ENCODE peak calls at places on chromosomes 13 and 19, in eight cellular contexts. W, T, O, A, R, C, B and M are unnamed samples.

GRCh38 chr13:85974604-85975366 is 175.6 kb upstream of the SLITRK6 start:
- DNase-seq in W (no peak), T (no peak), O (no peak), A (no peak), R (no peak), C (no peak), B (no peak), M (no peak)

GRCh38 chr19:46513461-46514236 is 18.0 kb upstream of the PNMA8B start:
- DNase-seq in W (peak), T (peak), O (peak), A (peak), R (peak), C (peak), B (peak), M (peak)

GRCh38 chr13:101382086-101382485 is 34.2 kb downstream of the NALCN start:
- DNase-seq in W (no peak), T (no peak), O (no peak), A (no peak), R (no peak), C (no peak), B (no peak), M (no peak)

GRCh38 chr19:1601613-1602064 is 3.6 kb downstream of the UQCR11 start:
- DNase-seq in W (no peak), T (no peak), O (no peak), A (no peak), R (peak), C (no peak), B (no peak), M (no peak)

GRCh38 chr19:56104423-56104822 is 16.7 kb downstream of the ZNF787 start:
- DNase-seq in W (no peak), T (no peak), O (no peak), A (no peak), R (no peak), C (no peak), B (no peak), M (no peak)

GRCh38 chr13:32134241-32134801 is 102.7 kb downstream of the FRY start:
- DNase-seq in W (peak), T (no peak), O (no peak), A (no peak), R (no peak), C (no peak), B (no peak), M (no peak)

GRCh38 chr19:42255766-42256750 is 1.1 kb upstream of the ERF start:
- DNase-seq in W (peak), T (peak), O (peak), A (peak), R (no peak), C (peak), B (peak), M (no peak)

GRCh38 chr13:113777311-113778260 is 18.6 kb downstream of the TMEM255B start:
- DNase-seq in W (peak), T (no peak), O (no peak), A (no peak), R (peak), C (no peak), B (peak), M (no peak)

GRCh38 chr13:109985871-109986270 is 199.5 kb upstream of the IRS2 start:
- DNase-seq in W (peak), T (no peak), O (no peak), A (no peak), R (no peak), C (no peak), B (no peak), M (no peak)

GRCh38 chr13:47076536-47076935 is 179.7 kb upstream of the HTR2A start:
- DNase-seq in W (peak), T (no peak), O (no peak), A (no peak), R (no peak), C (no peak), B (no peak), M (no peak)

GRCh38 chr13:98664047-98664446 is 87.1 kb upstream of the STK24 start:
- DNase-seq in W (peak), T (no peak), O (no peak), A (peak), R (no peak), C (no peak), B (peak), M (no peak)

GRCh38 chr19:1566392-1567115 is 1.6 kb downstream of the MEX3D start:
- DNase-seq in W (peak), T (peak), O (peak), A (no peak), R (peak), C (peak), B (peak), M (no peak)

GRCh38 chr13:107518292-107518691 is 697.0 kb downstream of the LIG4 start:
- DNase-seq in W (peak), T (no peak), O (no peak), A (no peak), R (no peak), C (no peak), B (no peak), M (no peak)

GRCh38 chr13:24716011-24716410 is 35.8 kb downstream of the ATP12A start:
- DNase-seq in W (no peak), T (no peak), O (no peak), A (no peak), R (no peak), C (no peak), B (peak), M (no peak)

GRCh38 chr13:105445793-105446192 is 1089.7 kb downstream of the EFNB2 start:
- DNase-seq in W (peak), T (no peak), O (no peak), A (no peak), R (no peak), C (no peak), B (no peak), M (no peak)

GRCh38 chr13:40599146-40599545 is 67.3 kb downstream of the FOXO1 start:
- DNase-seq in W (no peak), T (no peak), O (no peak), A (no peak), R (no peak), C (no peak), B (no peak), M (no peak)

GRCh38 chr13:23628250-23628649 is 58.0 kb downstream of the TNFRSF19 start:
- DNase-seq in W (no peak), T (no peak), O (no peak), A (no peak), R (no peak), C (no peak), B (no peak), M (no peak)

GRCh38 chr13:99302637-99303505 is 4.3 kb downstream of the GPR183 start:
- DNase-seq in W (no peak), T (no peak), O (no peak), A (no peak), R (no peak), C (no peak), B (no peak), M (no peak)

GRCh38 chr19:29922972-29923371 is 19.1 kb upstream of the URI1 start:
- DNase-seq in W (no peak), T (no peak), O (no peak), A (no peak), R (no peak), C (no peak), B (peak), M (no peak)

GRCh38 chr19:38049105-38049649 is 142.2 kb downstream of the SIPA1L3 start:
- DNase-seq in W (no peak), T (no peak), O (no peak), A (no peak), R (no peak), C (no peak), B (no peak), M (no peak)

GRCh38 chr13:41837668-41838067 is 123.2 kb downstream of the VWA8 start:
- DNase-seq in W (peak), T (no peak), O (no peak), A (no peak), R (no peak), C (no peak), B (no peak), M (no peak)

GRCh38 chr13:94416454-94417080 is 62.9 kb downstream of the DCT start:
- DNase-seq in W (peak), T (no peak), O (peak), A (peak), R (no peak), C (no peak), B (no peak), M (no peak)

GRCh38 chr19:48858984-48859710 is 9.3 kb downstream of the PLEKHA4 start:
- DNase-seq in W (no peak), T (peak), O (no peak), A (no peak), R (peak), C (no peak), B (no peak), M (no peak)

GRCh38 chr13:41941174-41941573 is 19.7 kb downstream of the VWA8 start:
- DNase-seq in W (peak), T (no peak), O (no peak), A (no peak), R (no peak), C (no peak), B (no peak), M (no peak)

GRCh38 chr13:44715287-44716224 is 139.4 kb upstream of the TSC22D1 start:
- DNase-seq in W (no peak), T (no peak), O (peak), A (no peak), R (no peak), C (no peak), B (peak), M (peak)

GRCh38 chr13:44718467-44718866 is 142.3 kb upstream of the TSC22D1 start:
- DNase-seq in W (no peak), T (no peak), O (no peak), A (no peak), R (no peak), C (no peak), B (no peak), M (no peak)

GRCh38 chr13:44710576-44710975 is 134.4 kb upstream of the TSC22D1 start:
- DNase-seq in W (peak), T (no peak), O (no peak), A (no peak), R (no peak), C (peak), B (no peak), M (no peak)

DNA sequence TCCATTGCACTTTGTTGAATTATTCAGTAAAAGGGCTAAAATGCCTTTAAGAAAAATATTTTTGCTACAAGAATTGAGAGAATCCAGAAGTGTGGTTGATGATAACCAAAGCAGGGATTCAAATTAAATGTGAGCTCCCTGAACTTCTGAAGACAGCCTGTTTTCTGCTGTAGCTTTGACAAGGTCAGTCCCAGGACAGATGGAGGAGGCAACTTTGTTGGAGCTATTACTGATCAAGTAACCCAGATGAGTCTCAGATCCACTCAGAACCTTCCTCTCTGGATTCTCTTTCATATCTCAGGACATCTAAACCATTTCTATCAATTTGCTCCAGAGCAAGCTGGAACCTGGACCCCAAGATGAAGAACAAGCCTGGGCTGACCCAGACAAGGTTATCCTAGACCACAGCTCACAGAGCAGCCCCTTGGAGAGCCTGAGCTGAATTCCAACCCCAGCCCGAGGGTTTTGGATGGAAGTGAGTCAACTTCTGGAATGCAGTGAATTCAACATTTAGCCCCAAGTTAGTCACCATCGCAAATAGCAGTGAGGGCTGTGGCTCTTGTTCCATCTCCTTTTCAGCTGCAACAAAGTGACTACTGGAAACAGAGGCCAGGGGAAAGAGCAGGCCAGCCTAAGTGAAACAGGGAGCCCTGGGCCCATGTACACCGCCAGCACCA is 137.8 kb upstream of the TSC22D1 start:
- DNase-seq in W (peak), T (no peak), O (no peak), A (no peak), R (no peak), C (peak), B (no peak), M (no peak)
- TF ChIP-seq POLR2A in W (no peak), T (no peak), O (no peak), A (no peak), R (no peak), C (no peak), B (no peak), M (no peak)

GRCh38 chr13:51769455-51770127 is 34.4 kb downstream of the DHRS12 start:
- DNase-seq in W (no peak), T (no peak), O (peak), A (no peak), R (no peak), C (no peak), B (peak), M (peak)

GRCh38 chr13:51767100-51767499 is 36.9 kb downstream of the DHRS12 start:
- DNase-seq in W (no peak), T (no peak), O (no peak), A (no peak), R (no peak), C (no peak), B (no peak), M (no peak)

GRCh38 chr13:51770160-51770559 is 33.8 kb downstream of the DHRS12 start:
- DNase-seq in W (no peak), T (no peak), O (no peak), A (no peak), R (no peak), C (no peak), B (no peak), M (no peak)

GRCh38 chr13:51768976-51769375 is 35.0 kb downstream of the DHRS12 start:
- DNase-seq in W (no peak), T (no peak), O (no peak), A (no peak), R (no peak), C (no peak), B (no peak), M (no peak)

GRCh38 chr13:51768378-51768921 is 35.5 kb downstream of the DHRS12 start:
- DNase-seq in W (no peak), T (no peak), O (peak), A (no peak), R (no peak), C (no peak), B (no peak), M (no peak)
- TF ChIP-seq CTCF in W (no peak), T (peak), O (no peak), A (no peak), R (peak), C (no peak), B (no peak), M (no peak)

DNA sequence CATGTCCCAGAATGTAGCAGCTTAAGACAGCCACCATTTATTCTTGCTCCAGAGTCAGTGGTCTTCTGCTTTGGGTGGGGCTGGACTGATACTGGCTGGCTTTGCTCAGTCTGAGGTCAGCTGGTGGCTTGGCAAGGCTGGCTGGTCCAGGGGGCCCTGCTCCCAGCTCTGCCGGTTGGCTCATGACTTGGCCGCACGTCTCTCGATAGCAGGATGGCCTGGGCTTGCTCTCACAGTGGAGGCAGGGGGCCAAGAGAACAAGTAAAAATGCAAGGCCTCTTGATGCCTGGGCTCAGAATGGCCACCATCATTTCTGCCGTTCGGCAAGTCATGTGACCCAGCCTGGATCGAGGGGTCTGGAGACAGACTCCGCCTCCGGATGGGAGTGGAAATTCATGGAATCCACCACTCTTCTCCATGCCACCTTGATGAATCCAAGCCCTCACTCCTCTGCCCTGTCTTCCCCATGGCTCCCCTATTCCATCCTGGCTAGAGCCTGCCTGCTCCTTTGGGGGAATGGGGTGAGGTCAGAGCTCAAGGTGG is 13.1 kb downstream of the ACTMAP start:
- DNase-seq in W (no peak), T (no peak), O (no peak), A (no peak), R (no peak), C (no peak), B (peak), M (no peak)
- TF ChIP-seq POLR2A in W (no peak), T (no peak), O (no peak), A (no peak), R (no peak), C (no peak), B (no peak), M (no peak)

GRCh38 chr13:59679239-59679638 is 484.5 kb downstream of the DIAPH3 start:
- DNase-seq in W (no peak), T (no peak), O (no peak), A (no peak), R (no peak), C (no peak), B (no peak), M (no peak)

GRCh38 chr13:59677966-59678814 is 485.5 kb downstream of the DIAPH3 start:
- DNase-seq in W (peak), T (no peak), O (peak), A (no peak), R (peak), C (peak), B (no peak), M (no peak)

GRCh38 chr13:59681630-59682311 is 482.0 kb downstream of the DIAPH3 start:
- DNase-seq in W (no peak), T (no peak), O (no peak), A (no peak), R (no peak), C (no peak), B (no peak), M (no peak)

GRCh38 chr13:59677430-59677829 is 486.3 kb downstream of the DIAPH3 start:
- DNase-seq in W (no peak), T (no peak), O (no peak), A (no peak), R (no peak), C (no peak), B (no peak), M (no peak)

DNA sequence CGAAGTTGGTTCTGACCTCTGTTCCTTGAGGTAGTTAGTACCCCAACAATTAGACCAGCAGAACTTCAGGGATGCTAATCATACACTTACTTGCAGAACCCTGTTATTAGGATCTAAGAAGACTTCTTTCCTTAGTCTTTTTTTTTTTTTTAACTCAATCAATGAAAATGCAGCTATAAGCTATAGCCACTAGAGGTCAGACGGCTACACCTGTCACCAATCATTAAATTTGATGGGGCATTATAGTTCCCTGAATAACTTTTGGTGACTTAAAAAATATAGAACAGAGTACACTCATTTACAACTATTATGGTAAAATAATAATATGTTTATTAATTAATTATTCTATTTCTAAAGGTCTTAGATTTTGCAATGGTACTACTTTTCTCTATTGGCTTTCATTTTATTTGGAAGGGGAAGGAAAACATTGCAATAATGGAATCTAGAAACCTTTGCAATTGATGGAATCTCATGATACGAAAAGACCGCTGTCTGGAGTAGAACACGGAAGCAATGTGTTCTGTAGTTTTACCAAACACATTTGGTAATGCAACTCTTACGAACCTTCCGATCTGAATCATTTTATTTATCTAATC is 483.2 kb downstream of the DIAPH3 start:
- DNase-seq in W (peak), T (no peak), O (no peak), A (no peak), R (no peak), C (no peak), B (no peak), M (no peak)
- TF ChIP-seq CTCF in W (peak), T (peak), O (peak), A (peak), R (peak), C (peak), B (no peak), M (no peak)

GRCh38 chr19:35154535-35155406 is at the start of gene FXYD5:
- DNase-seq in W (peak), T (peak), O (no peak), A (peak), R (peak), C (peak), B (peak), M (peak)
- TF ChIP-seq POLR2A in W (peak), T (peak), O (no peak), A (peak), R (peak), C (peak), B (no peak), M (peak)

GRCh38 chr19:8593931-8594330 is 16.6 kb downstream of the ADAMTS10 start:
- DNase-seq in W (no peak), T (no peak), O (no peak), A (no peak), R (no peak), C (no peak), B (no peak), M (no peak)
- TF ChIP-seq CTCF in W (peak), T (no peak), O (peak), A (no peak), R (no peak), C (peak), B (no peak), M (no peak)

GRCh38 chr19:58228584-58229254 is at the start of gene ZNF544:
- DNase-seq in W (peak), T (peak), O (peak), A (peak), R (peak), C (peak), B (peak), M (peak)
- TF ChIP-seq POLR2A in W (no peak), T (no peak), O (no peak), A (peak), R (peak), C (peak), B (no peak), M (no peak)